ENCODE peak calls at places on chromosomes 5 and 9, in five cellular contexts. W is A549, R is HepG2, C is K562, Z is GM12878. I is an unnamed sample. For H3K4me1, the result is how much of the 10 kb centered on the place peaks cover.

GRCh38 chr9:959914-960313 is 16.5 kb upstream of the DMRT3 start:
- DNase-seq in W (no peak), R (no peak), C (no peak), Z (no peak), I (no peak)

GRCh38 chr5:54243483-54244080 is 66.8 kb downstream of the ARL15 start:
- DNase-seq in W (peak), R (peak), C (peak), Z (no peak), I (peak)

GRCh38 chr5:115366223-115366622 is 69.8 kb upstream of the CCDC112 start:
- DNase-seq in W (peak), R (no peak), C (peak), Z (no peak), I (no peak)

GRCh38 chr5:163951069-163951468 is 445.6 kb downstream of the MAT2B start:
- DNase-seq in W (no peak), R (no peak), C (no peak), Z (no peak), I (no peak)

GRCh38 chr9:125550216-125550614 is 156.8 kb downstream of the MAPKAP1 start:
- DNase-seq in W (no peak), R (peak), C (no peak), Z (no peak), I (no peak)

GRCh38 chr9:4297795-4298254 is 2.0 kb downstream of the GLIS3 start:
- DNase-seq in W (peak), R (peak), C (peak), Z (no peak), I (peak)

GRCh38 chr9:117549444-117549843 is 134.6 kb upstream of the ASTN2 start:
- DNase-seq in W (no peak), R (no peak), C (no peak), Z (no peak), I (peak)

GRCh38 chr9:4461434-4461833 is 28.8 kb upstream of the SLC1A1 start:
- DNase-seq in W (no peak), R (no peak), C (peak), Z (no peak), I (no peak)

GRCh38 chr9:93064392-93065124 is 6.1 kb downstream of the SUSD3 start:
- DNase-seq in W (no peak), R (no peak), C (peak), Z (peak), I (no peak)

GRCh38 chr9:133086894-133087293 is 25.1 kb downstream of the CEL start:
- DNase-seq in W (no peak), R (no peak), C (no peak), Z (no peak), I (no peak)

GRCh38 chr5:175521313-175521833 is 43.0 kb downstream of the SFXN1 start:
- DNase-seq in W (no peak), R (no peak), C (no peak), Z (no peak), I (no peak)

GRCh38 chr5:157977957-157978505 is 119.1 kb upstream of the CLINT1 start:
- DNase-seq in W (no peak), R (no peak), C (no peak), Z (no peak), I (no peak)

GRCh38 chr9:21402387-21403247 is 6.3 kb upstream of the IFNA8 start:
- DNase-seq in W (peak), R (no peak), C (no peak), Z (no peak), I (peak)

GRCh38 chr9:5872496-5872895 is 18.2 kb upstream of the MLANA start:
- DNase-seq in W (no peak), R (no peak), C (no peak), Z (no peak), I (no peak)

GRCh38 chr5:74233571-74233970 is 407.0 kb downstream of the ENC1 start:
- DNase-seq in W (no peak), R (no peak), C (no peak), Z (no peak), I (no peak)

GRCh38 chr5:14922456-14922855 is 50.9 kb upstream of the ANKH start:
- DNase-seq in W (no peak), R (no peak), C (no peak), Z (no peak), I (no peak)

GRCh38 chr9:16191691-16192402 is 639.0 kb downstream of the CCDC171 start:
- DNase-seq in W (peak), R (peak), C (peak), Z (no peak), I (peak)

GRCh38 chr9:4306066-4306787 is 6.4 kb upstream of the GLIS3 start:
- DNase-seq in W (no peak), R (peak), C (no peak), Z (no peak), I (no peak)

GRCh38 chr9:107178302-107178701 is 104.8 kb upstream of the RAD23B start:
- DNase-seq in W (no peak), R (no peak), C (no peak), Z (no peak), I (no peak)

GRCh38 chr9:112084907-112085306 is 90.2 kb downstream of the SUSD1 start:
- DNase-seq in W (no peak), R (no peak), C (no peak), Z (no peak), I (no peak)

GRCh38 chr5:180098526-180098925 is 27.0 kb upstream of the RNF130 start:
- DNase-seq in W (no peak), R (no peak), C (no peak), Z (no peak), I (no peak)

GRCh38 chr5:144024601-144025000 is 145.9 kb downstream of the YIPF5 start:
- DNase-seq in W (no peak), R (no peak), C (no peak), Z (no peak), I (no peak)

GRCh38 chr5:142803428-142804111 is 33.4 kb downstream of the ARHGAP26 start:
- DNase-seq in W (peak), R (no peak), C (no peak), Z (no peak), I (no peak)

GRCh38 chr5:1205255-1206180 is 4.1 kb downstream of the SLC6A19 start:
- DNase-seq in W (no peak), R (no peak), C (no peak), Z (no peak), I (no peak)

GRCh38 chr5:1203311-1203967 is 2.0 kb downstream of the SLC6A19 start:
- DNase-seq in W (no peak), R (no peak), C (no peak), Z (no peak), I (no peak)

GRCh38 chr5:1202798-1203185 is 1.4 kb downstream of the SLC6A19 start:
- DNase-seq in W (no peak), R (no peak), C (no peak), Z (no peak), I (no peak)

GRCh38 chr5:1203968-1204692 is 2.7 kb downstream of the SLC6A19 start:
- DNase-seq in W (no peak), R (no peak), C (no peak), Z (no peak), I (no peak)

DNA sequence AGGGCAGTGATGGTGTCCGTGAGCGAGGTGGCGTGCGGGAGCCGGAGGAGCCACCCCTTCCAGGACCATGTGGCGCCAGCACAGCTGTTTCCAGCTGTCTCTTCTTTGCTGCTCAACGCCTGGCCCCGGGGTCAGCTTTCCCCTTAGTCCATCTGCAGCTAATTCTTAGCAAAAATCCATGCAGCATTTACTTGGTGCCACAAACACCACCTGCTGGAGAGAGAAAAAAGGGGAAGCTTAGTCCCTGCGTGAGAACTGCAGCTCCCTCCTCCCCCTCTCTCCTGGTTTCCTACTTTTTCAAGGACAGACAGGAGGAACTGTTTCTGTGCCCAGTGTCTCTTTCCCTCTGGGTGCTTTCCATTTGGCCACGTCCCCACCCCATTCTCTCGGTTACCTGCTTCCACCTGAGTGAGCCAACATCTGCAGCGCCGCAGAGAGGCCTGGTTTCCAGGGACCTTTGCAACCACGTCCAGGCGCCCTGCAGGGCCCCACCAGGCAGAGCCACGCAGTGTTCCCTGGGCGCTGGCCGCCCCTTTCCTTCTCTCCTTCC is 3.4 kb downstream of the SLC6A19 start:
- DNase-seq in W (peak), R (peak), C (peak), Z (no peak), I (peak)
- TF ChIP-seq JUNB in W (no peak), R (no peak), C (no peak), Z (no peak), I (no peak)

GRCh38 chr9:87685431-87685830 is 40.5 kb upstream of the CTSL start:
- DNase-seq in W (no peak), R (no peak), C (no peak), Z (no peak), I (no peak)
- H3K4me2 ChIP-seq in W (no peak), R (no peak), C (no peak), Z (no peak), I (no peak)

DNA sequence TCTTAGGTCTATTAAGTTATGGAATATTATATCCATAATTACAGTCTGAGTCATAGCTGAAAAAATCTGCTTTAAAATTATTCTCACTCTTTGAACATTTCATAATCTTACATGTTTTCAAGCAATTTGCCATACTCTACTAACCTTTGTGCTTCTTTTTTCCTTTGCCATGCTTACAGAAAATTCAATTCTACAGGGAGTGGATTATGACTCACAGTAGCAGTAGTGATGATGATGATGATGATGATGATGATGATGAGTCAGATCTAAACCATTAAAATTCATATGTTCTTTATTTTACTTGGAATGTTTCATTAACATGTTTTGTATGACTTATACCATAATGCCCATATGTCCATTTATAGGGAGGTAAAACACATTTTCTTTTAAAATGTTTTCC is 207.1 kb downstream of the VPS13A start:
- DNase-seq in W (no peak), R (no peak), C (no peak), Z (no peak), I (no peak)
- H3K4me1 ChIP-seq in W (under half), R (under half), C (under half), Z (under half), I (under half)

DNA sequence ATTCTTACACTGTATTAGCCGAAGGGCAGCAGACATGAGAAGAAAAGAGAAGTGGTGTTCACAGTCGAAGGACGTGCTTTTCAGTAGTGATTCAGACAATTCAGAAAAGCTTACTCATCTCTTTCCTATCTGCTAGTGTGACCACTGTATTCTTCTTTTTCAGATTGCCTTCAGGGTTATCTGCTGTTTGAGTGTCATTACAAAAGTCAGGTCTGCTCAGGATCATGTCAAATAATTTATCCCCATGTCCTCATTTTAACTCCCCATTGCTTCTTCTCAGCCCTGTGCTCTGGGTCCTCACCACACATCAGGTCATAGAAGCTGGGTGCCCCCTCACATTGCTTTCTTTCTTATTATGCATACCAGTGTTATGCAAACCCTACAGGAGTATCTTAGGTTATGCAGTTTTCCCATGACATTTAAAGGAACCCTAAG is 394.0 kb downstream of the CETN3 start:
- DNase-seq in W (no peak), R (no peak), C (no peak), Z (peak), I (peak)
- TF ChIP-seq JUNB in W (no peak), R (no peak), C (no peak), Z (peak), I (no peak)

GRCh38 chr5:130955041-130955440 is 210.0 kb downstream of the HINT1 start:
- DNase-seq in W (no peak), R (no peak), C (no peak), Z (no peak), I (no peak)
- H3K4me2 ChIP-seq in W (no peak), R (no peak), C (no peak), Z (no peak), I (no peak)

GRCh38 chr9:89678394-89679005 is 73.7 kb downstream of the GADD45G start:
- DNase-seq in W (no peak), R (no peak), C (no peak), Z (no peak), I (peak)
- H3K4me1 ChIP-seq in W (under half), R (under half), C (under half), Z (under half), I (under half)

GRCh38 chr9:131499254-131499653 is 3.5 kb upstream of the POMT1 start:
- DNase-seq in W (no peak), R (no peak), C (no peak), Z (no peak), I (no peak)
- TF ChIP-seq JUNB in W (no peak), R (no peak), C (no peak), Z (no peak), I (no peak)

DNA sequence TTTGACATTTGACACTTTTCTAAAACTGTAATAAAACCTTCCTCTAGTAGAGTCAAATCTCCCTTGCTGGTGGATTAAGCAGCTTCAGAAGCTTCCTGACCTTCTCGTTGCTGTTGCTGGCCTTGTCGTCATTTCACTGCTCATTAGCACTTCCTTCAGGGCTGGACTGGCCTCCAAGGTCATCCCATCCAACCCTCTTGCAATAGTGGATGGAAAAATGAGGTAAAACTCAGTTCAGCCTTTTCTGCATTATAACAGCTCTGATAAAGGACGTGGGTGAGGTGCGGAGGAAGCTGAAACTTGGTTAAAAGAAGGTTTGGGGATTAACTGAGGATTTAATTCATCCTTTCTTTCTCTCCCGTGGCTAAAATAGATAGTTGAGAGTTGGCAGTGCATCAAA is 1.0 kb upstream of the ADAMTSL1 start:
- DNase-seq in W (no peak), R (no peak), C (no peak), Z (no peak), I (no peak)
- H3K4me2 ChIP-seq in W (no peak), R (no peak), C (no peak), Z (no peak), I (peak)

GRCh38 chr9:134637696-134638502 is 3.7 kb upstream of the COL5A1 start:
- DNase-seq in W (no peak), R (no peak), C (no peak), Z (no peak), I (no peak)

GRCh38 chr9:134635431-134636141 is 6.0 kb upstream of the COL5A1 start:
- DNase-seq in W (no peak), R (no peak), C (no peak), Z (no peak), I (no peak)

GRCh38 chr9:134634667-134635230 is 6.9 kb upstream of the COL5A1 start:
- DNase-seq in W (no peak), R (no peak), C (no peak), Z (no peak), I (no peak)

GRCh38 chr9:134637241-134637640 is 4.4 kb upstream of the COL5A1 start:
- DNase-seq in W (no peak), R (no peak), C (no peak), Z (no peak), I (no peak)

DNA sequence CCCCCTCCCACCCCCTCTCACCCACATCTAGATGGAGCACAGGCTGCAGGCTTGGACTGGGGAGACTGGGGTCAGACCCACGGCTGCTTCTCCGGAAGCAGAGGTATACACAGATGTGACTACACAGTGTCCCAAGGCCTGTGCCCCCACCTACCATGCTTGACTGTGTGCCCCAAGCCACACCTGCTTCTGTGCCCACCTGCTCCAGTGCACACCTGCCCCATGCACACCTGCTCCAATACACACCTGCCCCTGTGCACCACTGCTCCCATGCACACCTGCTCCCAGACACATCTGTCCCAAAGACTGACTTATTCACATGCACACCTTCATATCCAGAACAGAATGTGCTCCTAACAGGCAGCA is 5.5 kb upstream of the COL5A1 start:
- DNase-seq in W (no peak), R (no peak), C (no peak), Z (no peak), I (no peak)
- H3K4me1 ChIP-seq in W (under half), R (under half), C (under half), Z (under half), I (under half)

I was measured in GM23338.